ENCODE peak calls at places on chromosomes 1 and 21, in six cellular contexts. Z is esophagus squamous epithelium, U is BE2C, M is T-cell, A is AG20443, I is AG09319. D is an unnamed sample.

GRCh38 chr1:165580931-165581871 is 37.4 kb downstream of the LRRC52 start:
- DNase-seq in Z (no peak), U (no peak), A (peak), M (no peak), I (no peak), D (no peak)

GRCh38 chr21:14685568-14685967 is 139.5 kb upstream of the SAMSN1 start:
- DNase-seq in I (no peak), U (no peak), Z (no peak), A (no peak), M (no peak), D (no peak)

GRCh38 chr1:241701483-241702290 is 49.6 kb downstream of the WDR64 start:
- DNase-seq in I (peak), A (no peak), M (no peak), U (no peak), Z (no peak), D (no peak)

GRCh38 chr1:170063109-170063826 is 11.2 kb downstream of the KIFAP3 start:
- DNase-seq in M (no peak), U (no peak), Z (no peak), A (no peak), I (no peak), D (no peak)

GRCh38 chr1:51661081-51661518 is 44.2 kb downstream of the OSBPL9 start:
- DNase-seq in A (peak), M (no peak), U (no peak), Z (no peak), I (peak), D (no peak)

GRCh38 chr21:33428669-33429068 is 25.5 kb downstream of the IFNGR2 start:
- DNase-seq in I (no peak), M (no peak), A (peak), Z (no peak), U (no peak), D (no peak)

GRCh38 chr1:97906567-97907228 is 14.1 kb downstream of the DPYD start:
- DNase-seq in U (no peak), A (peak), M (no peak), Z (no peak), I (peak), D (no peak)

GRCh38 chr1:113396585-113396984 is 6.3 kb downstream of the MAGI3 start:
- DNase-seq in U (no peak), M (no peak), Z (no peak), I (no peak), A (peak), D (no peak)

GRCh38 chr1:17858027-17858426 is 102.9 kb downstream of the ACTL8 start:
- DNase-seq in I (no peak), M (no peak), A (no peak), U (no peak), Z (no peak), D (no peak)

GRCh38 chr1:154154534-154155181 is at the start of gene NUP210L:
- DNase-seq in M (no peak), I (no peak), A (peak), U (no peak), Z (no peak), D (no peak)

GRCh38 chr1:21586222-21586621 is 77.0 kb downstream of the ALPL start:
- DNase-seq in M (no peak), A (no peak), I (no peak), Z (no peak), U (no peak), D (peak)

GRCh38 chr21:39037807-39038405 is 145.3 kb downstream of the PSMG1 start:
- DNase-seq in U (no peak), M (no peak), I (no peak), Z (no peak), A (no peak), D (no peak)

GRCh38 chr1:96080925-96081324 is 640.7 kb upstream of the PTBP2 start:
- DNase-seq in I (no peak), U (no peak), A (peak), M (no peak), Z (no peak), D (peak)

GRCh38 chr21:45413922-45414321 is 9.0 kb downstream of the COL18A1 start:
- DNase-seq in I (no peak), U (peak), Z (no peak), M (no peak), A (no peak), D (no peak)

GRCh38 chr1:200351826-200352549 is 57.8 kb downstream of the ZNF281 start:
- DNase-seq in A (peak), I (peak), U (no peak), Z (no peak), M (peak), D (no peak)

GRCh38 chr21:26715878-26716506 is 129.2 kb downstream of the ADAMTS1 start:
- DNase-seq in U (peak), A (peak), I (no peak), Z (no peak), M (no peak), D (peak)

GRCh38 chr1:192639607-192640368 is 3.8 kb downstream of the RGS13 start:
- DNase-seq in Z (no peak), A (peak), U (no peak), I (no peak), M (no peak), D (no peak)

GRCh38 chr1:150568567-150568966 is 10.8 kb downstream of the MCL1 start:
- DNase-seq in M (no peak), Z (no peak), U (no peak), I (no peak), A (no peak), D (no peak)

GRCh38 chr1:234535763-234536515 is 57.0 kb upstream of the TARBP1 start:
- DNase-seq in Z (no peak), A (peak), U (no peak), I (peak), M (no peak), D (no peak)

GRCh38 chr1:99869723-99870122 is 19.6 kb downstream of the AGL start:
- DNase-seq in U (no peak), I (no peak), A (no peak), Z (no peak), M (no peak), D (no peak)

GRCh38 chr1:167563579-167564246 is 10.2 kb upstream of the CREG1 start:
- DNase-seq in U (peak), A (no peak), I (no peak), M (no peak), Z (no peak), D (no peak)

GRCh38 chr1:92826792-92827191 is 5.0 kb upstream of the RPL5 start:
- DNase-seq in M (no peak), U (no peak), I (no peak), A (no peak), Z (no peak), D (no peak)

GRCh38 chr1:101291562-101292035 is 54.8 kb downstream of the S1PR1 start:
- DNase-seq in I (peak), Z (no peak), M (no peak), A (peak), U (no peak), D (no peak)